ENCODE peak calls at places on chromosome 22, in eight cellular contexts. P is fibroblast of mammary gland, M is colonic mucosa, S is HCEC 1CT, J is putamen, X is nucleus accumbens, E is MCF 10A, R is DMS153. N is an unnamed sample.

GRCh38 chr22:49623176-49623575 is 204.5 kb downstream of the BRD1 start:
- DNase-seq in R (no peak), P (no peak), S (no peak), J (no peak), M (no peak), E (no peak), X (no peak), N (no peak)

GRCh38 chr22:44100411-44100810 is 76.3 kb downstream of the PARVB start:
- DNase-seq in R (no peak), P (no peak), M (no peak), J (no peak), S (no peak), X (no peak), E (no peak), N (no peak)

GRCh38 chr22:46366327-46366731 is 30.8 kb downstream of the TRMU start:
- DNase-seq in J (no peak), X (no peak), M (no peak), P (no peak), S (no peak), E (no peak), R (no peak), N (no peak)

GRCh38 chr22:36368359-36368983 is 19.3 kb downstream of the MYH9 start:
- DNase-seq in S (peak), X (no peak), R (no peak), P (peak), E (peak), J (no peak), M (no peak), N (peak)

GRCh38 chr22:23800297-23801237 is 13.8 kb downstream of the SMARCB1 start:
- DNase-seq in E (no peak), M (no peak), X (no peak), R (no peak), P (no peak), J (no peak), S (no peak), N (no peak)

GRCh38 chr22:49328630-49329405 is 498.9 kb downstream of the BRD1 start:
- DNase-seq in M (no peak), P (no peak), X (no peak), J (no peak), S (no peak), E (no peak), R (no peak), N (no peak)

GRCh38 chr22:22479999-22480532 is 28.5 kb downstream of the ZNF280B start:
- DNase-seq in X (no peak), E (no peak), R (no peak), S (peak), M (no peak), P (peak), J (no peak), N (peak)

GRCh38 chr22:49517211-49517610 is 310.5 kb downstream of the BRD1 start:
- DNase-seq in R (no peak), P (no peak), S (no peak), E (no peak), X (no peak), J (no peak), M (no peak), N (no peak)

GRCh38 chr22:46528121-46528610 is 9.3 kb downstream of the CELSR1 start:
- DNase-seq in X (no peak), M (peak), R (peak), P (no peak), J (peak), E (peak), S (no peak), N (peak)

GRCh38 chr22:44994399-44995281 is 15.2 kb downstream of the PHF21B start:
- DNase-seq in R (peak), S (no peak), M (no peak), X (no peak), J (no peak), E (no peak), P (no peak), N (no peak)

GRCh38 chr22:43859176-43859575 is 3.1 kb downstream of the SULT4A1 start:
- DNase-seq in J (no peak), R (no peak), P (no peak), E (no peak), M (no peak), S (no peak), X (no peak), N (no peak)

GRCh38 chr22:29004647-29005371 is 56.8 kb downstream of the C22orf31 start:
- DNase-seq in X (peak), E (no peak), P (no peak), S (no peak), J (peak), R (peak), M (peak), N (peak)

GRCh38 chr22:35473971-35474370 is 66.7 kb upstream of the RASD2 start:
- DNase-seq in S (no peak), X (no peak), J (no peak), P (no peak), R (no peak), E (no peak), M (no peak), N (no peak)

GRCh38 chr22:42800731-42801536 is 56.1 kb downstream of the ARFGAP3 start:
- DNase-seq in M (no peak), P (no peak), R (peak), X (no peak), E (no peak), S (no peak), J (no peak), N (no peak)

GRCh38 chr22:35306350-35306967 is 6.8 kb downstream of the TOM1 start:
- DNase-seq in J (no peak), P (no peak), M (no peak), X (no peak), S (no peak), E (no peak), R (peak), N (peak)

N was measured in iris pigment epithelial cell.